ENCODE peak calls at places on chromosomes 13 and 19, in ten cellular contexts. T is body of pancreas, D is lower leg skin, Q is tibial nerve, J is testis, O is NB4, P is Peyer's patch, R is HCT116, U is GM12891, L is vagina. B is an unnamed sample.
A peak's percentile ranks its signal among the peaks of the same experiment; 100 is the strongest.

GRCh38 chr13:44448373-44448772 is 74.7 kb downstream of the SERP2 start:
- DNase-seq in T (no peak), D (no peak), Q (no peak), J (no peak), O (no peak), P (no peak), R (no peak), U (no peak), L (no peak), B (no peak)

GRCh38 chr13:42615691-42616090 is 41.7 kb downstream of the TNFSF11 start:
- DNase-seq in T (no peak), D (no peak), Q (no peak), J (no peak), O (peak; percentile 4), P (no peak), R (no peak), U (no peak), L (no peak), B (no peak)

GRCh38 chr19:42135836-42136235 is 3.6 kb upstream of the POU2F2 start:
- DNase-seq in T (no peak), D (no peak), Q (no peak), J (no peak), O (peak; percentile 41), P (no peak), R (no peak), U (no peak), L (no peak), B (no peak)

GRCh38 chr19:30678168-30678567 is 306.0 kb downstream of the ZNF536 start:
- DNase-seq in T (no peak), D (no peak), Q (no peak), J (no peak), O (no peak), P (no peak), R (no peak), U (no peak), L (no peak), B (no peak)

GRCh38 chr13:44218501-44219240 is 155.0 kb upstream of the SERP2 start:
- DNase-seq in T (peak; percentile 88), D (peak; percentile 74), Q (peak; percentile 72), J (peak; percentile 50), O (no peak), P (no peak), R (no peak), U (no peak), L (no peak), B (no peak)

GRCh38 chr13:87128006-87128405 is 543.2 kb upstream of the SLITRK5 start:
- DNase-seq in T (no peak), D (no peak), Q (no peak), J (no peak), O (peak; percentile 43), P (no peak), R (no peak), U (no peak), L (no peak), B (no peak)

GRCh38 chr13:62687727-62688126 is 1272.1 kb upstream of the PCDH20 start:
- DNase-seq in T (no peak), D (no peak), Q (no peak), J (no peak), O (no peak), P (no peak), R (no peak), U (no peak), L (no peak), B (no peak)

GRCh38 chr13:71524245-71525002 is 342.6 kb downstream of the DACH1 start:
- DNase-seq in T (no peak), D (no peak), Q (no peak), J (no peak), O (no peak), P (no peak), R (no peak), U (no peak), L (no peak), B (no peak)

GRCh38 chr19:35142531-35143230 is 374 bp upstream of the FXYD7 start:
- DNase-seq in T (peak; percentile 87), D (no peak), Q (no peak), J (peak; percentile 60), O (peak; percentile 48), P (peak; percentile 73), R (no peak), U (peak; percentile 75), L (no peak), B (no peak)

GRCh38 chr13:113584870-113585671 is 518 bp downstream of the TFDP1 start:
- DNase-seq in T (peak; percentile 12), D (no peak), Q (no peak), J (peak; percentile 22), O (peak; percentile 64), P (no peak), R (no peak), U (peak; percentile 62), L (peak; percentile 43), B (peak; percentile 67)

GRCh38 chr19:1069009-1069779 is 2.2 kb downstream of the ARHGAP45 start:
- DNase-seq in T (no peak), D (peak; percentile 64), Q (no peak), J (peak; percentile 51), O (peak; percentile 88), P (peak; percentile 89), R (no peak), U (no peak), L (no peak), B (no peak)

GRCh38 chr19:11663162-11663561 is 65.9 kb downstream of the ZNF627 start:
- DNase-seq in T (no peak), D (no peak), Q (no peak), J (no peak), O (no peak), P (no peak), R (no peak), U (no peak), L (no peak), B (no peak)

GRCh38 chr13:111202745-111203144 is 87.6 kb downstream of the ARHGEF7 start:
- DNase-seq in T (no peak), D (no peak), Q (no peak), J (peak; percentile 61), O (peak; percentile 54), P (peak; percentile 46), R (peak; percentile 6), U (peak; percentile 56), L (no peak), B (peak; percentile 51)

DNA sequence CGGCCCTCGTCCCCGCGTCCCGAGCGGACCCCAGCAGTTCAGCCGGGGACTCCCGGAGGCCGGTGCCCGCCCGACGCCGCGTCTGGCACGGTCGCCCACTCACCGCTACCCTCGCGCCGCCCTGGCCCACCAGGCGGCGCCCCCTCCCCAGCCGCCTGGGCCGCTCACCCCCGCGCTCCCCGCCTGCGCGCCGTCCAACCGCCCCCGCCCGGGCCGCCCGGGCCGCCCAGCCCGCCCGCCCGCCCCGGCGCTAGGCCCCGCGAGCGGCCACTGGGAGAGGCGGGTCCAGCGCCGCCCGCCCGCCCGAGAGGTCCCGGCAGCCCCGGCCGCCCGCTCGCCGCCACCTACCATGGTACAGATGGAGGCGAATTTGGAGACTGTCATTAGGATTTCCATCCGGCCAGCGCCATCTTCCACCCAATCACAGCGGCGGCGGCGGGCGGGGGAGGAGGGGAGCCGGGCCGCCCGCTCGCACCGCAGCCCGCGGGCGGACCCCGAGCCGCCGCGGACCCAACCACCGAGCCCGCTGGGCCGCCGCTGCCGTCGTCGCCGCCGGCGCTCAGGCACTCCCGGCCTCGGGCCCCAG is at the start of gene USP12:
- DNase-seq in T (no peak), D (no peak), Q (no peak), J (peak; percentile 35), O (peak; percentile 71), P (peak; percentile 31), R (no peak), U (peak; percentile 6), L (no peak), B (no peak)
- TF ChIP-seq POLR2A in T (no peak), D (no peak), Q (peak; percentile 58), J (no peak), O (peak; percentile 71), P (no peak), R (no peak), U (no peak), L (peak; percentile 52), B (peak; percentile 82)

DNA sequence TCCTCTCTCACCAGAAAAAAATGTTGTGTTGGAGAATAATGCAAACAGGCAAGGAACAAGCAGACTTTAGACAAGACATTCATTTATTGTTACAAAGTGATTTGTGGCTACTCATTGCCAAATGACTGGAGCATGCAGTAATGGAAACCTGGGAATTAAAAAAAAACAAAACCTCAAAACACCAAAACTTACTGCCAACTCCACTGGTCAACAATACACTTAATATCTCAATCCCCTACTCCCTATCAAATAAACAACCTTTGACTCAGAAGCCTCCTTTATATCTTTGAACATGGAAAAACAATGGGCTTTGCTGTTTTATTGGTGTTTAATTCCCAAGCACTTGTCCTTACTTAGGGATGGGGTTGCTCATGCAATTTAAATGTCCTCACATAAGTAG is 112.8 kb downstream of the POSTN start:
- DNase-seq in T (no peak), D (no peak), Q (no peak), J (no peak), O (no peak), P (no peak), R (no peak), U (no peak), L (no peak), B (no peak)
- TF ChIP-seq POLR2A in T (no peak), D (no peak), Q (no peak), J (no peak), O (no peak), P (no peak), R (no peak), U (no peak), L (no peak), B (no peak)

GRCh38 chr19:38837656-38838121 is 6.1 kb upstream of the ECH1 start:
- DNase-seq in T (peak; percentile 39), D (no peak), Q (no peak), J (no peak), O (no peak), P (no peak), R (no peak), U (no peak), L (no peak), B (no peak)

GRCh38 chr19:38834590-38834989 is 3.0 kb upstream of the ECH1 start:
- DNase-seq in T (no peak), D (no peak), Q (no peak), J (no peak), O (no peak), P (no peak), R (no peak), U (no peak), L (no peak), B (no peak)

GRCh38 chr19:38838208-38838985 is 6.8 kb upstream of the ECH1 start:
- DNase-seq in T (peak; percentile 79), D (no peak), Q (no peak), J (no peak), O (no peak), P (no peak), R (peak; percentile 46), U (no peak), L (no peak), B (no peak)

GRCh38 chr19:38837304-38837626 is 5.7 kb upstream of the ECH1 start:
- DNase-seq in T (no peak), D (no peak), Q (no peak), J (no peak), O (no peak), P (no peak), R (no peak), U (no peak), L (no peak), B (no peak)

GRCh38 chr19:38836438-38837303 is 5.1 kb upstream of the ECH1 start:
- DNase-seq in T (no peak), D (peak; percentile 58), Q (no peak), J (no peak), O (no peak), P (no peak), R (no peak), U (no peak), L (no peak), B (no peak)
- TF ChIP-seq POLR2A in T (no peak), D (no peak), Q (no peak), J (no peak), O (no peak), P (no peak), R (no peak), U (peak; percentile 79), L (no peak), B (no peak)

GRCh38 chr19:8180018-8180417 is 29.2 kb upstream of the CERS4 start:
- DNase-seq in T (peak; percentile 62), D (no peak), Q (no peak), J (no peak), O (no peak), P (no peak), R (no peak), U (no peak), L (no peak), B (no peak)
- TF ChIP-seq POLR2A in T (no peak), D (no peak), Q (no peak), J (no peak), O (no peak), P (no peak), R (no peak), U (no peak), L (no peak), B (no peak)

B was measured in H54.